ENCODE peak calls at places on chromosomes 11 and 22, in nine cellular contexts. One of them, this sample, is unnamed.

GRCh38 chr11:3230636-3231549 is 1.3 kb downstream of the MRGPRE start:
- DNase-seq in glutamatergic neuron: no peak
- DNase-seq in NCI-H748 treated with DMSO at 0.1 percent for 48 hours: no peak
- DNase-seq in NCI-H774: no peak
- DNase-seq in left kidney: no peak
- DNase-seq in AML-193: no peak
- DNase-seq in breast epithelium: no peak
- DNase-seq in iris pigment epithelial cell: no peak
- DNase-seq in IMR-90: no peak
- DNase-seq in this sample: no peak

GRCh38 chr11:133531971-133532651 is at the start of gene OPCML:
- DNase-seq in glutamatergic neuron: no peak
- DNase-seq in NCI-H748 treated with DMSO at 0.1 percent for 48 hours: peak
- DNase-seq in NCI-H774: no peak
- DNase-seq in left kidney: peak
- DNase-seq in AML-193: no peak
- DNase-seq in breast epithelium: no peak
- DNase-seq in iris pigment epithelial cell: no peak
- DNase-seq in IMR-90: no peak
- DNase-seq in this sample: no peak

GRCh38 chr11:125085301-125086081 is 22.4 kb downstream of the SLC37A2 start:
- DNase-seq in glutamatergic neuron: peak
- DNase-seq in NCI-H748 treated with DMSO at 0.1 percent for 48 hours: no peak
- DNase-seq in NCI-H774: no peak
- DNase-seq in left kidney: no peak
- DNase-seq in AML-193: no peak
- DNase-seq in breast epithelium: no peak
- DNase-seq in iris pigment epithelial cell: no peak
- DNase-seq in IMR-90: no peak
- DNase-seq in this sample: no peak

GRCh38 chr11:5922749-5923426 is 19.2 kb upstream of the OR56A3 start:
- DNase-seq in glutamatergic neuron: no peak
- DNase-seq in NCI-H748 treated with DMSO at 0.1 percent for 48 hours: no peak
- DNase-seq in NCI-H774: no peak
- DNase-seq in left kidney: no peak
- DNase-seq in AML-193: no peak
- DNase-seq in breast epithelium: no peak
- DNase-seq in iris pigment epithelial cell: peak
- DNase-seq in IMR-90: no peak
- DNase-seq in this sample: no peak

GRCh38 chr22:43901976-43902643 is 10.3 kb upstream of the PNPLA5 start:
- DNase-seq in glutamatergic neuron: no peak
- DNase-seq in NCI-H748 treated with DMSO at 0.1 percent for 48 hours: no peak
- DNase-seq in NCI-H774: no peak
- DNase-seq in left kidney: no peak
- DNase-seq in AML-193: no peak
- DNase-seq in breast epithelium: no peak
- DNase-seq in iris pigment epithelial cell: peak
- DNase-seq in IMR-90: peak
- DNase-seq in this sample: no peak

GRCh38 chr22:22442928-22443709 is 65.4 kb downstream of the ZNF280B start:
- DNase-seq in glutamatergic neuron: no peak
- DNase-seq in NCI-H748 treated with DMSO at 0.1 percent for 48 hours: no peak
- DNase-seq in NCI-H774: no peak
- DNase-seq in left kidney: no peak
- DNase-seq in AML-193: no peak
- DNase-seq in breast epithelium: no peak
- DNase-seq in iris pigment epithelial cell: peak
- DNase-seq in IMR-90: no peak
- DNase-seq in this sample: no peak

GRCh38 chr11:1564535-1565172 is 7.4 kb downstream of the DUSP8 start:
- DNase-seq in glutamatergic neuron: peak
- DNase-seq in NCI-H748 treated with DMSO at 0.1 percent for 48 hours: no peak
- DNase-seq in NCI-H774: peak
- DNase-seq in left kidney: peak
- DNase-seq in AML-193: no peak
- DNase-seq in breast epithelium: no peak
- DNase-seq in iris pigment epithelial cell: peak
- DNase-seq in IMR-90: peak
- DNase-seq in this sample: no peak

GRCh38 chr11:134822930-134823329 is 410.9 kb upstream of the B3GAT1 start:
- DNase-seq in glutamatergic neuron: no peak
- DNase-seq in NCI-H748 treated with DMSO at 0.1 percent for 48 hours: no peak
- DNase-seq in NCI-H774: no peak
- DNase-seq in left kidney: no peak
- DNase-seq in AML-193: no peak
- DNase-seq in breast epithelium: no peak
- DNase-seq in iris pigment epithelial cell: no peak
- DNase-seq in IMR-90: no peak
- DNase-seq in this sample: no peak

GRCh38 chr11:129946256-129946655 is 50.9 kb upstream of the NFRKB start:
- DNase-seq in glutamatergic neuron: no peak
- DNase-seq in NCI-H748 treated with DMSO at 0.1 percent for 48 hours: no peak
- DNase-seq in NCI-H774: no peak
- DNase-seq in left kidney: no peak
- DNase-seq in AML-193: no peak
- DNase-seq in breast epithelium: no peak
- DNase-seq in iris pigment epithelial cell: peak
- DNase-seq in IMR-90: peak
- DNase-seq in this sample: no peak

GRCh38 chr11:56852131-56852530 is 103.6 kb upstream of the OR9G4 start:
- DNase-seq in glutamatergic neuron: no peak
- DNase-seq in NCI-H748 treated with DMSO at 0.1 percent for 48 hours: no peak
- DNase-seq in NCI-H774: no peak
- DNase-seq in left kidney: no peak
- DNase-seq in AML-193: no peak
- DNase-seq in breast epithelium: no peak
- DNase-seq in iris pigment epithelial cell: no peak
- DNase-seq in IMR-90: no peak
- DNase-seq in this sample: no peak

GRCh38 chr11:44958165-44958564 is 7.5 kb upstream of the TP53I11 start:
- DNase-seq in glutamatergic neuron: no peak
- DNase-seq in NCI-H748 treated with DMSO at 0.1 percent for 48 hours: no peak
- DNase-seq in NCI-H774: no peak
- DNase-seq in left kidney: no peak
- DNase-seq in AML-193: no peak
- DNase-seq in breast epithelium: no peak
- DNase-seq in iris pigment epithelial cell: no peak
- DNase-seq in IMR-90: no peak
- DNase-seq in this sample: no peak

GRCh38 chr22:45580703-45581381 is 78.2 kb downstream of the FBLN1 start:
- DNase-seq in glutamatergic neuron: no peak
- DNase-seq in NCI-H748 treated with DMSO at 0.1 percent for 48 hours: no peak
- DNase-seq in NCI-H774: no peak
- DNase-seq in left kidney: no peak
- DNase-seq in AML-193: peak
- DNase-seq in breast epithelium: no peak
- DNase-seq in iris pigment epithelial cell: no peak
- DNase-seq in IMR-90: no peak
- DNase-seq in this sample: peak

GRCh38 chr22:47848384-47848920 is 1086.0 kb downstream of the TBC1D22A start:
- DNase-seq in glutamatergic neuron: no peak
- DNase-seq in NCI-H748 treated with DMSO at 0.1 percent for 48 hours: no peak
- DNase-seq in NCI-H774: no peak
- DNase-seq in left kidney: no peak
- DNase-seq in AML-193: no peak
- DNase-seq in breast epithelium: no peak
- DNase-seq in iris pigment epithelial cell: no peak
- DNase-seq in IMR-90: no peak
- DNase-seq in this sample: no peak

GRCh38 chr22:16603448-16603768 is 10.8 kb upstream of the CCT8L2 start:
- DNase-seq in glutamatergic neuron: no peak
- DNase-seq in NCI-H748 treated with DMSO at 0.1 percent for 48 hours: no peak
- DNase-seq in NCI-H774: no peak
- DNase-seq in left kidney: no peak
- DNase-seq in AML-193: no peak
- DNase-seq in breast epithelium: no peak
- DNase-seq in iris pigment epithelial cell: no peak
- DNase-seq in IMR-90: no peak
- DNase-seq in this sample: no peak

GRCh38 chr22:27617214-27617881 is 184.2 kb downstream of the MN1 start:
- DNase-seq in glutamatergic neuron: peak
- DNase-seq in NCI-H748 treated with DMSO at 0.1 percent for 48 hours: no peak
- DNase-seq in NCI-H774: no peak
- DNase-seq in left kidney: no peak
- DNase-seq in AML-193: no peak
- DNase-seq in breast epithelium: no peak
- DNase-seq in iris pigment epithelial cell: no peak
- DNase-seq in IMR-90: no peak
- DNase-seq in this sample: peak

GRCh38 chr11:110982214-110982613 is 263.3 kb upstream of the POU2AF2 start:
- DNase-seq in glutamatergic neuron: no peak
- DNase-seq in NCI-H748 treated with DMSO at 0.1 percent for 48 hours: no peak
- DNase-seq in NCI-H774: no peak
- DNase-seq in left kidney: no peak
- DNase-seq in AML-193: no peak
- DNase-seq in breast epithelium: no peak
- DNase-seq in iris pigment epithelial cell: no peak
- DNase-seq in IMR-90: no peak
- DNase-seq in this sample: no peak

GRCh38 chr11:99171330-99171729 is 150.6 kb downstream of the CNTN5 start:
- DNase-seq in glutamatergic neuron: no peak
- DNase-seq in NCI-H748 treated with DMSO at 0.1 percent for 48 hours: no peak
- DNase-seq in NCI-H774: no peak
- DNase-seq in left kidney: no peak
- DNase-seq in AML-193: no peak
- DNase-seq in breast epithelium: no peak
- DNase-seq in iris pigment epithelial cell: no peak
- DNase-seq in IMR-90: no peak
- DNase-seq in this sample: no peak

GRCh38 chr11:44727373-44728084 is 767 bp downstream of the TSPAN18 start:
- DNase-seq in glutamatergic neuron: peak
- DNase-seq in NCI-H748 treated with DMSO at 0.1 percent for 48 hours: peak
- DNase-seq in NCI-H774: peak
- DNase-seq in left kidney: peak
- DNase-seq in AML-193: peak
- DNase-seq in breast epithelium: peak
- DNase-seq in iris pigment epithelial cell: peak
- DNase-seq in IMR-90: peak
- DNase-seq in this sample: peak

GRCh38 chr22:45534339-45535192 is 31.9 kb downstream of the FBLN1 start:
- DNase-seq in glutamatergic neuron: no peak
- DNase-seq in NCI-H748 treated with DMSO at 0.1 percent for 48 hours: peak
- DNase-seq in NCI-H774: no peak
- DNase-seq in left kidney: peak
- DNase-seq in AML-193: no peak
- DNase-seq in breast epithelium: no peak
- DNase-seq in iris pigment epithelial cell: no peak
- DNase-seq in IMR-90: peak
- DNase-seq in this sample: no peak

GRCh38 chr22:42330953-42331525 is 60.6 kb upstream of the TCF20 start:
- DNase-seq in glutamatergic neuron: peak
- DNase-seq in NCI-H748 treated with DMSO at 0.1 percent for 48 hours: peak
- DNase-seq in NCI-H774: no peak
- DNase-seq in left kidney: peak
- DNase-seq in AML-193: no peak
- DNase-seq in breast epithelium: no peak
- DNase-seq in iris pigment epithelial cell: no peak
- DNase-seq in IMR-90: no peak
- DNase-seq in this sample: no peak

GRCh38 chr22:37068859-37069258 is 17.3 kb downstream of the KCTD17 start:
- DNase-seq in glutamatergic neuron: peak
- DNase-seq in NCI-H748 treated with DMSO at 0.1 percent for 48 hours: no peak
- DNase-seq in NCI-H774: no peak
- DNase-seq in left kidney: peak
- DNase-seq in AML-193: no peak
- DNase-seq in breast epithelium: no peak
- DNase-seq in iris pigment epithelial cell: no peak
- DNase-seq in IMR-90: no peak
- DNase-seq in this sample: no peak

GRCh38 chr11:62716206-62716605 is 8.7 kb downstream of the GNG3 start:
- DNase-seq in glutamatergic neuron: no peak
- DNase-seq in NCI-H748 treated with DMSO at 0.1 percent for 48 hours: no peak
- DNase-seq in NCI-H774: no peak
- DNase-seq in left kidney: no peak
- DNase-seq in AML-193: no peak
- DNase-seq in breast epithelium: no peak
- DNase-seq in iris pigment epithelial cell: no peak
- DNase-seq in IMR-90: no peak
- DNase-seq in this sample: no peak

GRCh38 chr22:32361257-32361656 is 3.6 kb downstream of the RFPL3 start:
- DNase-seq in glutamatergic neuron: no peak
- DNase-seq in NCI-H748 treated with DMSO at 0.1 percent for 48 hours: no peak
- DNase-seq in NCI-H774: no peak
- DNase-seq in left kidney: no peak
- DNase-seq in AML-193: no peak
- DNase-seq in breast epithelium: no peak
- DNase-seq in iris pigment epithelial cell: no peak
- DNase-seq in IMR-90: no peak
- DNase-seq in this sample: no peak